ENCODE peak calls at places on chromosomes 6 and 20, in eight cellular contexts. O is left lung; V is activated CD8-positive, alpha-beta memory T cell treated with anti-CD3 and anti-CD28 coated beads, Interleukin-2, amount 10 ng/mL, durations not matched to agents 7 days and 5 days; Y is activated naive CD8-positive, alpha-beta T cell treated with anti-CD3 and anti-CD28 coated beads, Interleukin-2, amount 50 U/mL, for 24 hours; J is small intestine; I is ELF-1; T is lung; Z is Caki2. A is an unnamed sample.

GRCh38 chr6:112475083-112475482 is 128.0 kb downstream of the RFPL4B start:
- DNase-seq in O (no peak), V (no peak), Y (no peak), J (no peak), I (no peak), T (no peak), Z (no peak), A (no peak)

GRCh38 chr20:20205862-20206236 is 153.5 kb downstream of the CFAP61 start:
- DNase-seq in O (no peak), V (no peak), Y (no peak), J (no peak), I (no peak), T (no peak), Z (no peak), A (no peak)

GRCh38 chr20:37162674-37163073 is 16.5 kb upstream of the RPN2 start:
- DNase-seq in O (no peak), V (no peak), Y (no peak), J (no peak), I (peak), T (no peak), Z (no peak), A (no peak)

GRCh38 chr20:5136096-5136495 is 9.3 kb downstream of the CDS2 start:
- DNase-seq in O (no peak), V (no peak), Y (no peak), J (no peak), I (peak), T (no peak), Z (no peak), A (peak)

GRCh38 chr6:40395066-40395697 is 192.0 kb downstream of the LRFN2 start:
- DNase-seq in O (no peak), V (peak), Y (no peak), J (no peak), I (no peak), T (no peak), Z (no peak), A (peak)

GRCh38 chr20:62599216-62600110 is 42.8 kb upstream of the SLCO4A1 start:
- DNase-seq in O (peak), V (no peak), Y (no peak), J (no peak), I (no peak), T (no peak), Z (no peak), A (no peak)

GRCh38 chr20:50628853-50629674 is 62.3 kb downstream of the RIPOR3 start:
- DNase-seq in O (no peak), V (no peak), Y (no peak), J (no peak), I (peak), T (no peak), Z (no peak), A (no peak)

GRCh38 chr20:63520594-63520938 is at the start of gene PPDPF:
- DNase-seq in O (peak), V (peak), Y (peak), J (peak), I (no peak), T (peak), Z (peak), A (no peak)

GRCh38 chr6:20846602-20847028 is 312.4 kb downstream of the CDKAL1 start:
- DNase-seq in O (no peak), V (peak), Y (no peak), J (no peak), I (no peak), T (no peak), Z (no peak), A (no peak)

GRCh38 chr6:15327271-15327670 is 81.4 kb downstream of the JARID2 start:
- DNase-seq in O (no peak), V (peak), Y (no peak), J (peak), I (no peak), T (peak), Z (no peak), A (no peak)

GRCh38 chr6:7073810-7074525 is 33.8 kb upstream of the RREB1 start:
- DNase-seq in O (peak), V (peak), Y (peak), J (peak), I (no peak), T (no peak), Z (no peak), A (no peak)

GRCh38 chr20:61112515-61112914 is 139.5 kb upstream of the CDH4 start:
- DNase-seq in O (no peak), V (no peak), Y (no peak), J (no peak), I (no peak), T (no peak), Z (no peak), A (no peak)

GRCh38 chr20:16926626-16927025 is 178.5 kb downstream of the OTOR start:
- DNase-seq in O (no peak), V (no peak), Y (no peak), J (peak), I (no peak), T (no peak), Z (no peak), A (no peak)

GRCh38 chr20:59518881-59519706 is 85.2 kb upstream of the PHACTR3 start:
- DNase-seq in O (no peak), V (no peak), Y (peak), J (peak), I (peak), T (no peak), Z (peak), A (peak)

GRCh38 chr6:138912308-138912707 is 75.7 kb downstream of the REPS1 start:
- DNase-seq in O (no peak), V (no peak), Y (no peak), J (no peak), I (no peak), T (no peak), Z (no peak), A (no peak)

GRCh38 chr6:97411610-97412009 is 128.6 kb upstream of the MMS22L start:
- DNase-seq in O (no peak), V (no peak), Y (no peak), J (no peak), I (no peak), T (no peak), Z (no peak), A (no peak)

A was measured in endodermal cell.